ENCODE peak calls at places on chromosomes 4 and X, in five cellular contexts. M is GM23248; T is activated T-cell treated with anti-CD3 and anti-CD28 coated beads, Interleukin-2, amount 50 U/mL, for 72 hours; B is NCI-H1092 treated with DMSO at 0.1 percent for 48 hours; G is HS-5. I is an unnamed sample.

GRCh38 chr4:820230-821172 is 5.4 kb downstream of the CPLX1 start:
- DNase-seq in M (no peak), T (no peak), B (no peak), G (no peak), I (no peak)

GRCh38 chrX:97672138-97672537 is 788.4 kb downstream of the RPA4 start:
- DNase-seq in M (no peak), T (no peak), B (peak; percentile 66), G (no peak), I (no peak)

GRCh38 chrX:150525061-150525919 is 43.1 kb upstream of the MTM1 start:
- DNase-seq in M (no peak), T (no peak), B (no peak), G (no peak), I (no peak)

GRCh38 chr4:15239866-15240265 is 188.0 kb upstream of the C1QTNF7 start:
- DNase-seq in M (no peak), T (no peak), B (no peak), G (no peak), I (no peak)

GRCh38 chr4:100557306-100557705 is 39.5 kb upstream of the EMCN start:
- DNase-seq in M (no peak), T (no peak), B (no peak), G (no peak), I (no peak)

GRCh38 chrX:101595739-101596419 is 21.9 kb downstream of the ARMCX6 start:
- DNase-seq in M (peak; percentile 70), T (peak; percentile 24), B (peak; percentile 37), G (peak; percentile 9), I (peak; percentile 42)

GRCh38 chrX:118976599-118977340 is 2.4 kb downstream of the LONRF3 start:
- DNase-seq in M (peak; percentile 31), T (peak; percentile 17), B (peak; percentile 3), G (no peak), I (no peak)

GRCh38 chr4:165502919-165503907 is 124.4 kb downstream of the CPE start:
- DNase-seq in M (peak; percentile 28), T (no peak), B (no peak), G (peak; percentile 40), I (no peak)

GRCh38 chrX:15564981-15565579 is 35.7 kb downstream of the ACE2 start:
- DNase-seq in M (peak; percentile 66), T (peak; percentile 26), B (peak; percentile 66), G (peak; percentile 5), I (peak; percentile 5)

GRCh38 chrX:8813036-8813435 is 11.9 kb upstream of the FAM9A start:
- DNase-seq in M (no peak), T (no peak), B (no peak), G (no peak), I (no peak)

GRCh38 chr4:24094726-24095125 is 204.9 kb upstream of the PPARGC1A start:
- DNase-seq in M (no peak), T (no peak), B (no peak), G (no peak), I (no peak)

GRCh38 chr4:110055014-110055768 is 142.5 kb downstream of the EGF start:
- DNase-seq in M (peak; percentile 19), T (peak; percentile 31), B (no peak), G (no peak), I (no peak)